ENCODE peak calls at places on chromosomes 3 and 15, in five cellular contexts. One of them, this sample, is unnamed.
A peak's percentile ranks its signal among the peaks of the same experiment; 100 is the strongest.

GRCh38 chr3:32160706-32161105 is 54.3 kb downstream of the GPD1L start:
- DNase-seq in Panc1: no peak
- DNase-seq in K562: no peak
- DNase-seq in H1: no peak
- DNase-seq in SK-N-SH: no peak
- DNase-seq in this sample: no peak

GRCh38 chr3:130692455-130692854 is 54.2 kb downstream of the PIK3R4 start:
- DNase-seq in SK-N-SH: no peak
- DNase-seq in K562: no peak
- DNase-seq in H1: no peak
- DNase-seq in Panc1: no peak
- DNase-seq in this sample: peak; percentile 7

GRCh38 chr3:56421205-56421604 is 47.1 kb downstream of the ERC2 start:
- DNase-seq in H1: no peak
- DNase-seq in Panc1: no peak
- DNase-seq in K562: no peak
- DNase-seq in SK-N-SH: no peak
- DNase-seq in this sample: no peak

GRCh38 chr15:32828507-32829186 is 110.8 kb downstream of the GREM1 start:
- DNase-seq in H1: no peak
- DNase-seq in Panc1: no peak
- DNase-seq in SK-N-SH: no peak
- DNase-seq in K562: no peak
- DNase-seq in this sample: no peak

GRCh38 chr3:188796122-188796631 is 375.6 kb upstream of the TPRG1 start:
- DNase-seq in SK-N-SH: no peak
- DNase-seq in H1: no peak
- DNase-seq in K562: no peak
- DNase-seq in Panc1: no peak
- DNase-seq in this sample: no peak

GRCh38 chr15:68732451-68732850 is 88.2 kb downstream of the ANP32A start:
- DNase-seq in Panc1: no peak
- DNase-seq in H1: no peak
- DNase-seq in K562: no peak
- DNase-seq in SK-N-SH: no peak
- DNase-seq in this sample: no peak

GRCh38 chr3:171206283-171206682 is 179.8 kb upstream of the SLC2A2 start:
- DNase-seq in Panc1: no peak
- DNase-seq in H1: no peak
- DNase-seq in SK-N-SH: no peak
- DNase-seq in K562: no peak
- DNase-seq in this sample: no peak

GRCh38 chr3:44125241-44125640 is 116.4 kb upstream of the TOPAZ1 start:
- DNase-seq in H1: no peak
- DNase-seq in SK-N-SH: no peak
- DNase-seq in Panc1: no peak
- DNase-seq in K562: no peak
- DNase-seq in this sample: no peak

GRCh38 chr15:80641384-80641783 is 53.7 kb upstream of the ABHD17C start:
- DNase-seq in Panc1: no peak
- DNase-seq in K562: no peak
- DNase-seq in H1: peak; percentile 3
- DNase-seq in SK-N-SH: no peak
- DNase-seq in this sample: no peak

GRCh38 chr3:134328147-134328591 is 46.1 kb downstream of the AMOTL2 start:
- DNase-seq in SK-N-SH: no peak
- DNase-seq in Panc1: no peak
- DNase-seq in K562: no peak
- DNase-seq in H1: no peak
- DNase-seq in this sample: peak; percentile 57

GRCh38 chr15:96374494-96374893 is 44.0 kb downstream of the NR2F2 start:
- DNase-seq in SK-N-SH: no peak
- DNase-seq in H1: no peak
- DNase-seq in K562: no peak
- DNase-seq in Panc1: no peak
- DNase-seq in this sample: no peak

GRCh38 chr15:62503451-62503850 is 338.4 kb upstream of the C2CD4B start:
- DNase-seq in H1: no peak
- DNase-seq in K562: no peak
- DNase-seq in Panc1: no peak
- DNase-seq in SK-N-SH: no peak
- DNase-seq in this sample: no peak

GRCh38 chr3:40801276-40801675 is 276.5 kb downstream of the ZNF621 start:
- DNase-seq in Panc1: no peak
- DNase-seq in SK-N-SH: no peak
- DNase-seq in H1: no peak
- DNase-seq in K562: no peak
- DNase-seq in this sample: no peak

GRCh38 chr3:125052671-125053303 is 3.0 kb downstream of the HEG1 start:
- DNase-seq in SK-N-SH: no peak
- DNase-seq in Panc1: no peak
- DNase-seq in H1: no peak
- DNase-seq in K562: no peak
- DNase-seq in this sample: no peak
- TF ChIP-seq SIN3A in SK-N-SH: no peak
- TF ChIP-seq SIN3A in Panc1: peak; percentile 11
- TF ChIP-seq SIN3A in H1: no peak
- TF ChIP-seq SIN3A in K562: no peak
- TF ChIP-seq SIN3A in this sample: no peak

DNA sequence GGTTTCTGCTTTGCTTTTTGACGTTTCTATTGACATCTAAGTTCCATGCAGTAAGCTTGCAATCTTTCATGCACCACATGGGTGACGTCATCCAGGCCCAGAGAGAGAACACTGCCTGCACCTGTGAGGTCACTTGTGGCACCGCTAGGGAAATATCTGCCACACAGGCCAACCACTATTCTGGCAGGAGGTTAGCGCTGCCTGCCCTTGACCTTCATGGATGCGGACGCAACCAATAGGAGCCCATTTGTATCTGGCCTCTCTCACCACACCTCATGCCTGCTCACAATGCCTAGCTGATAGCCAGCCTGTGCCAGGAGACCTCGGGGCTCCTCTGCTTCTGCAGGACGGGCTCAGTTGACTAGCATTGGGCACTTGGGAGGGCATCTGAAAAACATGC is 55.8 kb upstream of the PRR23E start:
- DNase-seq in Panc1: no peak
- DNase-seq in SK-N-SH: no peak
- DNase-seq in K562: no peak
- DNase-seq in H1: no peak
- DNase-seq in this sample: no peak
- TF ChIP-seq SIN3A in Panc1: no peak
- TF ChIP-seq SIN3A in SK-N-SH: no peak
- TF ChIP-seq SIN3A in K562: no peak
- TF ChIP-seq SIN3A in H1: no peak
- TF ChIP-seq SIN3A in this sample: no peak

DNA sequence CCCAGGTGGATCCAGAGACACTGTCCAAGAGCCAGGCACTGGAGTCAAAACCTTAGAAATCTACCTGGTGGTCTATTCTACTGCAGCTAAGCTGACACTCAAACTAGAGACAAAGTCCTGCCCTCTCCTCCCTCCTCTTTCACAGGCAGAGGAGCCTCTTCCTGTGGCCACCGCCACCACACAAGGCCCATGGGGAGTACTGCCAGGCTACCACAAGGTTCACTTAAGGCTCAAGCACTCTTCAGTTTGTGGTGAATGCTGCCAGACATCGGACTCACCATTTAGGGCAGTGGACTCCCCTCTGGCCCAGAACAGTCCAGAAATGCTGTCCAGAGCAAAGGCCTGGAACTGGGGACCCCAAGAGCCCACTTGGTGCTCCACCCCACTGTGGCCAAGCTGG is 160.9 kb downstream of the ADAMTS17 start:
- DNase-seq in H1: no peak
- DNase-seq in K562: no peak
- DNase-seq in SK-N-SH: no peak
- DNase-seq in Panc1: no peak
- DNase-seq in this sample: no peak
- TF ChIP-seq SIN3A in H1: no peak
- TF ChIP-seq SIN3A in K562: no peak
- TF ChIP-seq SIN3A in SK-N-SH: no peak
- TF ChIP-seq SIN3A in Panc1: no peak
- TF ChIP-seq SIN3A in this sample: no peak

GRCh38 chr3:98274914-98275313 is 7.4 kb upstream of the OR5H2 start:
- DNase-seq in K562: no peak
- DNase-seq in SK-N-SH: no peak
- DNase-seq in H1: no peak
- DNase-seq in Panc1: no peak
- DNase-seq in this sample: no peak
- TF ChIP-seq SIN3A in K562: no peak
- TF ChIP-seq SIN3A in SK-N-SH: no peak
- TF ChIP-seq SIN3A in H1: no peak
- TF ChIP-seq SIN3A in Panc1: no peak
- TF ChIP-seq SIN3A in this sample: no peak

GRCh38 chr3:69867941-69868505 is 128.8 kb downstream of the MITF start:
- DNase-seq in H1: no peak
- DNase-seq in SK-N-SH: no peak
- DNase-seq in K562: no peak
- DNase-seq in Panc1: no peak
- DNase-seq in this sample: no peak

GRCh38 chr3:69865920-69866679 is 126.8 kb downstream of the MITF start:
- DNase-seq in H1: no peak
- DNase-seq in SK-N-SH: peak; percentile 31
- DNase-seq in K562: no peak
- DNase-seq in Panc1: no peak
- DNase-seq in this sample: no peak

GRCh38 chr3:69869021-69869420 is 129.8 kb downstream of the MITF start:
- DNase-seq in SK-N-SH: no peak
- DNase-seq in H1: no peak
- DNase-seq in K562: no peak
- DNase-seq in Panc1: no peak
- DNase-seq in this sample: no peak

GRCh38 chr3:69864751-69865150 is 125.5 kb downstream of the MITF start:
- DNase-seq in Panc1: no peak
- DNase-seq in SK-N-SH: no peak
- DNase-seq in K562: no peak
- DNase-seq in H1: no peak
- DNase-seq in this sample: no peak

GRCh38 chr3:69866988-69867720 is 127.9 kb downstream of the MITF start:
- DNase-seq in K562: no peak
- DNase-seq in SK-N-SH: no peak
- DNase-seq in H1: no peak
- DNase-seq in Panc1: no peak
- DNase-seq in this sample: no peak
- TF ChIP-seq SIN3A in K562: no peak
- TF ChIP-seq SIN3A in SK-N-SH: no peak
- TF ChIP-seq SIN3A in H1: no peak
- TF ChIP-seq SIN3A in Panc1: no peak
- TF ChIP-seq SIN3A in this sample: no peak

GRCh38 chr3:72245183-72245811 is 460.3 kb upstream of the PROK2 start:
- DNase-seq in H1: no peak
- DNase-seq in Panc1: no peak
- DNase-seq in SK-N-SH: peak; percentile 51
- DNase-seq in K562: no peak
- DNase-seq in this sample: no peak
- TF ChIP-seq SIN3A in H1: no peak
- TF ChIP-seq SIN3A in Panc1: no peak
- TF ChIP-seq SIN3A in SK-N-SH: no peak
- TF ChIP-seq SIN3A in K562: no peak
- TF ChIP-seq SIN3A in this sample: no peak

DNA sequence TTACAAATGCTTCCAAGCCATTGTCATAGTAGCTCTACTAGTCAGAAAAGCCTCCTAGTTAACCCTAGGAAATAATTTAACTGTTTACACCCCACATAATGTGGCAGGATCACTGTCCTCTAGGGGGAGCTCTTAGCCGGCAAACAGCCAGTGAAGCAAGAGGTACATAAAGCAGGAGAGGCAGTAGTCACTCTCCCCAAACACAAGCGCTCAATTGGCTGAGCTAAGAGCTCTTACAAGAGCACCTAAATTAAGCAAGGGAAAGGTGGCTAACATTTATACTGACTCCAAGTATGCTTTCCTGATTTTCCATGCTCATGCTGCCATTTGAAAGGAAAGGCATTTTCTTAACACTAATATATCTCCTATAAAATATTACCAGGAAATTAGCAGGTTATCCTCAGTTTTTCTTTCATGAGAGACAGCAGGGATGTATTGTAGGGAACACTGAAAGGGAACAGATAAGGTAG is 37.6 kb downstream of the NCEH1 start:
- DNase-seq in SK-N-SH: peak; percentile 32
- DNase-seq in H1: peak; percentile 78
- DNase-seq in Panc1: peak; percentile 68
- DNase-seq in K562: peak; percentile 39
- DNase-seq in this sample: peak; percentile 66
- TF ChIP-seq SIN3A in SK-N-SH: no peak
- TF ChIP-seq SIN3A in H1: no peak
- TF ChIP-seq SIN3A in Panc1: no peak
- TF ChIP-seq SIN3A in K562: no peak
- TF ChIP-seq SIN3A in this sample: no peak

GRCh38 chr3:27378331-27378730 is 9.1 kb upstream of the NEK10 start:
- DNase-seq in H1: no peak
- DNase-seq in Panc1: no peak
- DNase-seq in SK-N-SH: no peak
- DNase-seq in K562: no peak
- DNase-seq in this sample: no peak

GRCh38 chr3:27385504-27385903 is 16.3 kb upstream of the NEK10 start:
- DNase-seq in SK-N-SH: no peak
- DNase-seq in H1: no peak
- DNase-seq in K562: no peak
- DNase-seq in Panc1: no peak
- DNase-seq in this sample: no peak

GRCh38 chr3:27376109-27376772 is 7.1 kb upstream of the NEK10 start:
- DNase-seq in H1: no peak
- DNase-seq in Panc1: no peak
- DNase-seq in SK-N-SH: no peak
- DNase-seq in K562: no peak
- DNase-seq in this sample: no peak

DNA sequence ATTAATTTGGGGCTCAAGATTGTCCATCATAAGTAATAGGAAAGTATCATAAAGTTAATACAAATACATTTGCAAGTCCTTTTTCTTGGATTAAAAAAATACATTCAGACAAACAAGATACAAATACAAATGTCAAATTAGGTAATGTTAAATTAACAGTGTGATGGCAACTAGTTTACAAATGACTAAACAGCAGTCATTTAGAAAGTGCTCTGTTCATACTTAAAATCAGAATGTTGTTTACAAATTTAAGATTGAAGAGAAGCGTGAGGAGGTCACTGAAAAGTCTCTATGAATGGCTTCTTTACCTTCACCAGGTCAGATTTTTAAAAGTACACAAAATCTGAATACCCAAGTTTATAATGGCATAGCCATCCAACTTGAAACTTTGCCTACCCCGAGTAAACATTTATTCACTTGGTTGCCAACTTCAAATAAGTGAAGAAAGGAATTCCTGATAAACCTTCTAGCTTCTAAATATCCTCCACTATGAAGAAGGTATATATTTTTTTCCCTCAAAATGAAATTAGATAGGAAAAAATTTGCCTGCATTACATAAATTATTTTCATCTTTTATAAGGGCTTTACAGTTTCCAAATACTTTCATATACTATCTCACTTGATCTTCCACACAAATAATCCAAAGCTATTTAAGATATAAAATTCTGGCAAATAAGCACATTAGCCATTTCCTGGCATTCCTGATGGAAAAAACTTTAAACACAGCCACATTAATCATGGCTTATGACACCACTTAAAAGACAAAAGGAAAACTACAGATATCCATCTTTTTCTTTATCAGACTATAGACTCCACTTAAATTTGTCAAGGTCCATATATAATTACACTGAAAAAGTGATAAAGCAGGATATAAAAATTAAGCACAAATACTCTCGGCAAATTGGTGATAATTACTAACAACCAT is 11.5 kb upstream of the NEK10 start:
- DNase-seq in K562: no peak
- DNase-seq in Panc1: no peak
- DNase-seq in H1: no peak
- DNase-seq in SK-N-SH: no peak
- DNase-seq in this sample: no peak
- TF ChIP-seq SIN3A in K562: no peak
- TF ChIP-seq SIN3A in Panc1: no peak
- TF ChIP-seq SIN3A in H1: no peak
- TF ChIP-seq SIN3A in SK-N-SH: no peak
- TF ChIP-seq SIN3A in this sample: no peak

This sample was measured in HCT116.